ENCODE peak calls at places on chromosome 17, in eight cellular contexts. B is neural progenitor cell; H is cardiac muscle cell; G is ovary; F is AG04450; L is tibial nerve; N is CD8-positive, alpha-beta T cell; D is GM23248. K is an unnamed sample.

GRCh38 chr17:72393553-72393952 is 272.7 kb downstream of the SOX9 start:
- DNase-seq in L (no peak), B (no peak), H (no peak), F (peak; percentile 60), G (no peak), N (no peak), D (peak; percentile 85), K (no peak)

GRCh38 chr17:17041018-17041521 is 1.2 kb upstream of the MPRIP start:
- DNase-seq in L (no peak), F (no peak), G (peak; percentile 27), B (no peak), N (no peak), D (peak; percentile 88), H (no peak), K (no peak)

GRCh38 chr17:76943781-76944213 is 75.6 kb downstream of the MGAT5B start:
- DNase-seq in G (no peak), L (no peak), F (no peak), D (no peak), N (no peak), B (no peak), H (no peak), K (no peak)

GRCh38 chr17:8892338-8892690 is 24.8 kb upstream of the PIK3R6 start:
- DNase-seq in D (peak; percentile 54), N (no peak), F (no peak), L (no peak), B (no peak), H (no peak), G (no peak), K (no peak)

GRCh38 chr17:17722081-17722905 is 41.0 kb downstream of the RAI1 start:
- DNase-seq in L (no peak), D (peak; percentile 76), F (no peak), N (no peak), B (peak; percentile 71), G (no peak), H (peak; percentile 39), K (no peak)

GRCh38 chr17:76820039-76820438 is 48.2 kb upstream of the MGAT5B start:
- DNase-seq in H (no peak), L (no peak), G (no peak), F (no peak), N (no peak), D (no peak), B (no peak), K (no peak)

GRCh38 chr17:50259484-50260324 is 14.6 kb upstream of the TMEM92 start:
- DNase-seq in N (no peak), G (peak; percentile 46), B (no peak), H (no peak), L (no peak), D (peak; percentile 55), F (no peak), K (no peak)

GRCh38 chr17:44501866-44502265 is 1.3 kb downstream of the GPATCH8 start:
- DNase-seq in F (no peak), L (no peak), D (peak; percentile 49), N (no peak), G (no peak), B (peak; percentile 20), H (peak; percentile 14), K (no peak)

GRCh38 chr17:691423-691822 is 23.2 kb downstream of the VPS53 start:
- DNase-seq in H (no peak), N (no peak), B (no peak), L (no peak), G (no peak), D (peak; percentile 93), F (no peak), K (no peak)

GRCh38 chr17:38733315-38734234 is 3.4 kb downstream of the CISD3 start:
- DNase-seq in G (no peak), H (no peak), N (no peak), F (no peak), D (no peak), B (no peak), L (no peak), K (no peak)

GRCh38 chr17:78563189-78564145 is 13.7 kb downstream of the DNAH17 start:
- DNase-seq in N (no peak), L (no peak), G (no peak), H (no peak), F (no peak), B (no peak), D (peak; percentile 28), K (no peak)

GRCh38 chr17:51279183-51279582 is 18.8 kb downstream of the UTP18 start:
- DNase-seq in L (no peak), H (no peak), B (no peak), F (no peak), D (no peak), G (no peak), N (no peak), K (no peak)

GRCh38 chr17:17865035-17865434 is 28.2 kb upstream of the SREBF1 start:
- DNase-seq in L (no peak), B (no peak), F (no peak), G (no peak), H (no peak), N (no peak), D (no peak), K (no peak)

GRCh38 chr17:73231363-73231762 is 30.3 kb downstream of the CPSF4L start:
- DNase-seq in D (peak; percentile 64), G (peak; percentile 40), F (no peak), B (no peak), H (peak; percentile 41), N (no peak), L (no peak), K (no peak)

GRCh38 chr17:51948128-51948527 is 210.4 kb downstream of the CA10 start:
- DNase-seq in D (no peak), G (no peak), H (no peak), B (no peak), L (no peak), N (no peak), F (no peak), K (no peak)

GRCh38 chr17:1462164-1463112 is 6.4 kb upstream of the CRK start:
- DNase-seq in G (no peak), D (no peak), H (no peak), N (no peak), F (no peak), B (no peak), L (no peak), K (no peak)

GRCh38 chr17:81511800-81512559 is 619 bp downstream of the ACTG1 start:
- DNase-seq in N (peak; percentile 30), D (peak; percentile 84), B (no peak), L (no peak), F (no peak), H (peak; percentile 36), G (no peak), K (no peak)

GRCh38 chr17:61490540-61490975 is 38.3 kb downstream of the TBX4 start:
- DNase-seq in D (peak; percentile 93), N (no peak), F (peak; percentile 58), L (no peak), B (no peak), H (no peak), G (no peak), K (no peak)

GRCh38 chr17:622356-622755 is 92.3 kb downstream of the VPS53 start:
- DNase-seq in N (no peak), L (no peak), H (no peak), B (no peak), G (no peak), D (peak; percentile 41), F (peak; percentile 47), K (no peak)

GRCh38 chr17:27873746-27874145 is 19.4 kb downstream of the LYRM9 start:
- DNase-seq in H (no peak), L (no peak), G (no peak), B (no peak), N (no peak), F (no peak), D (no peak), K (no peak)

GRCh38 chr17:67157732-67158639 is 87.0 kb downstream of the HELZ start:
- DNase-seq in F (no peak), L (no peak), D (peak; percentile 67), G (no peak), H (no peak), N (no peak), B (peak; percentile 9), K (no peak)

GRCh38 chr17:76697702-76698465 is 12.9 kb downstream of the MXRA7 start:
- DNase-seq in H (peak; percentile 86), L (no peak), F (no peak), B (peak; percentile 91), N (no peak), D (peak; percentile 63), G (no peak), K (no peak)

GRCh38 chr17:77444653-77445029 is 303.9 kb downstream of the SEC14L1 start:
- DNase-seq in B (no peak), H (no peak), G (peak; percentile 79), F (no peak), D (peak; percentile 71), L (no peak), N (no peak), K (no peak)

GRCh38 chr17:72870437-72870985 is 222.0 kb downstream of the SLC39A11 start:
- DNase-seq in H (no peak), L (no peak), D (no peak), B (no peak), F (no peak), G (no peak), N (no peak), K (no peak)

GRCh38 chr17:70976447-70976846 is 807.1 kb downstream of the KCNJ2 start:
- DNase-seq in H (no peak), D (no peak), B (no peak), F (no peak), G (no peak), N (no peak), L (no peak), K (no peak)
- H3K9me3 ChIP-seq in H (no peaks in the 10 kb centered on the region), D (no peaks in the 10 kb centered on the region), B (no peaks in the 10 kb centered on the region), F (no peaks in the 10 kb centered on the region), G (no peaks in the 10 kb centered on the region), N (no peaks in the 10 kb centered on the region), L (peaks cover 8% of the 10 kb centered on the region), K (no peaks in the 10 kb centered on the region)

GRCh38 chr17:22251493-22251892 is 559.2 kb downstream of the KCNJ18 start:
- DNase-seq in D (no peak), N (no peak), L (no peak), G (no peak), B (no peak), H (no peak), F (no peak), K (no peak)
- H3K9me3 ChIP-seq in D (no peaks in the 10 kb centered on the region), N (no peaks in the 10 kb centered on the region), L (no peaks in the 10 kb centered on the region), G (no peaks in the 10 kb centered on the region), B (peaks cover 59% of the 10 kb centered on the region), H (no peaks in the 10 kb centered on the region), F (no peaks in the 10 kb centered on the region), K (no peaks in the 10 kb centered on the region)

GRCh38 chr17:4514206-4514605 is 15.5 kb downstream of the SPNS2 start:
- DNase-seq in H (peak; percentile 61), B (peak; percentile 40), L (no peak), D (no peak), F (no peak), N (no peak), G (no peak), K (no peak)
- H3K9me3 ChIP-seq in H (no peaks in the 10 kb centered on the region), B (no peaks in the 10 kb centered on the region), L (no peaks in the 10 kb centered on the region), D (no peaks in the 10 kb centered on the region), F (no peaks in the 10 kb centered on the region), N (no peaks in the 10 kb centered on the region), G (no peaks in the 10 kb centered on the region), K (no peaks in the 10 kb centered on the region)

GRCh38 chr17:82949361-82949760 is 109.5 kb upstream of the ZNF750 start:
- DNase-seq in D (no peak), G (peak; percentile 9), B (no peak), F (no peak), H (no peak), N (no peak), L (no peak), K (no peak)
- H3K9me3 ChIP-seq in D (no peaks in the 10 kb centered on the region), G (peaks cover 8% of the 10 kb centered on the region), B (peaks cover 33% of the 10 kb centered on the region), F (peaks cover 51% of the 10 kb centered on the region), H (no peaks in the 10 kb centered on the region), N (peaks cover 9% of the 10 kb centered on the region), L (peaks cover 72% of the 10 kb centered on the region), K (peaks cover 6% of the 10 kb centered on the region)

K was measured in T-helper 17 cell.